ENCODE peak calls at places on chromosomes 16 and 17, in six cellular contexts. One of them, this sample, is unnamed.

GRCh38 chr17:18850679-18851078 is 7.3 kb upstream of the PRPSAP2 start:
- DNase-seq in NCI-H1105 treated with DMSO at 0.1 percent for 48 hours: no peak
- DNase-seq in central memory CD8-positive, alpha-beta T cell: no peak
- DNase-seq in osteocyte: no peak
- DNase-seq in stimulated activated CD8-positive, alpha-beta memory T cell treated with anti-CD3 and anti-CD28 coated beads, Interleukin-2, amount 100 ng/mL, for 1 hour: no peak
- DNase-seq in IMR-90: no peak
- DNase-seq in this sample: no peak

GRCh38 chr17:79454826-79455225 is 156.0 kb downstream of the RBFOX3 start:
- DNase-seq in osteocyte: no peak
- DNase-seq in central memory CD8-positive, alpha-beta T cell: no peak
- DNase-seq in NCI-H1105 treated with DMSO at 0.1 percent for 48 hours: no peak
- DNase-seq in stimulated activated CD8-positive, alpha-beta memory T cell treated with anti-CD3 and anti-CD28 coated beads, Interleukin-2, amount 100 ng/mL, for 1 hour: no peak
- DNase-seq in IMR-90: no peak
- DNase-seq in this sample: no peak

GRCh38 chr17:81665205-81666091 is 957 bp downstream of the OXLD1 start:
- DNase-seq in osteocyte: no peak
- DNase-seq in IMR-90: peak; percentile 6
- DNase-seq in stimulated activated CD8-positive, alpha-beta memory T cell treated with anti-CD3 and anti-CD28 coated beads, Interleukin-2, amount 100 ng/mL, for 1 hour: no peak
- DNase-seq in central memory CD8-positive, alpha-beta T cell: no peak
- DNase-seq in NCI-H1105 treated with DMSO at 0.1 percent for 48 hours: no peak
- DNase-seq in this sample: peak; percentile 28

GRCh38 chr17:76353599-76354316 is at the start of gene PRPSAP1:
- DNase-seq in central memory CD8-positive, alpha-beta T cell: peak; percentile 67
- DNase-seq in osteocyte: peak; percentile 94
- DNase-seq in NCI-H1105 treated with DMSO at 0.1 percent for 48 hours: peak; percentile 91
- DNase-seq in stimulated activated CD8-positive, alpha-beta memory T cell treated with anti-CD3 and anti-CD28 coated beads, Interleukin-2, amount 100 ng/mL, for 1 hour: peak; percentile 54
- DNase-seq in IMR-90: peak; percentile 87
- DNase-seq in this sample: peak; percentile 82

GRCh38 chr17:80789356-80789902 is 202.2 kb upstream of the CHMP6 start:
- DNase-seq in central memory CD8-positive, alpha-beta T cell: no peak
- DNase-seq in stimulated activated CD8-positive, alpha-beta memory T cell treated with anti-CD3 and anti-CD28 coated beads, Interleukin-2, amount 100 ng/mL, for 1 hour: no peak
- DNase-seq in osteocyte: no peak
- DNase-seq in IMR-90: peak; percentile 97
- DNase-seq in NCI-H1105 treated with DMSO at 0.1 percent for 48 hours: no peak
- DNase-seq in this sample: no peak

GRCh38 chr17:70158581-70158980 is 10.8 kb upstream of the KCNJ2 start:
- DNase-seq in NCI-H1105 treated with DMSO at 0.1 percent for 48 hours: no peak
- DNase-seq in IMR-90: no peak
- DNase-seq in central memory CD8-positive, alpha-beta T cell: no peak
- DNase-seq in stimulated activated CD8-positive, alpha-beta memory T cell treated with anti-CD3 and anti-CD28 coated beads, Interleukin-2, amount 100 ng/mL, for 1 hour: no peak
- DNase-seq in osteocyte: no peak
- DNase-seq in this sample: no peak

GRCh38 chr17:57853695-57854094 is 3.9 kb upstream of the MRPS23 start:
- DNase-seq in IMR-90: no peak
- DNase-seq in osteocyte: no peak
- DNase-seq in stimulated activated CD8-positive, alpha-beta memory T cell treated with anti-CD3 and anti-CD28 coated beads, Interleukin-2, amount 100 ng/mL, for 1 hour: no peak
- DNase-seq in central memory CD8-positive, alpha-beta T cell: no peak
- DNase-seq in NCI-H1105 treated with DMSO at 0.1 percent for 48 hours: no peak
- DNase-seq in this sample: no peak

GRCh38 chr16:1561836-1562235 is 28.4 kb downstream of the TMEM204 start:
- DNase-seq in IMR-90: no peak
- DNase-seq in stimulated activated CD8-positive, alpha-beta memory T cell treated with anti-CD3 and anti-CD28 coated beads, Interleukin-2, amount 100 ng/mL, for 1 hour: no peak
- DNase-seq in NCI-H1105 treated with DMSO at 0.1 percent for 48 hours: no peak
- DNase-seq in osteocyte: no peak
- DNase-seq in central memory CD8-positive, alpha-beta T cell: no peak
- DNase-seq in this sample: no peak

GRCh38 chr16:3174618-3175148 is 13.3 kb upstream of the OR1F1 start:
- DNase-seq in central memory CD8-positive, alpha-beta T cell: no peak
- DNase-seq in NCI-H1105 treated with DMSO at 0.1 percent for 48 hours: no peak
- DNase-seq in stimulated activated CD8-positive, alpha-beta memory T cell treated with anti-CD3 and anti-CD28 coated beads, Interleukin-2, amount 100 ng/mL, for 1 hour: no peak
- DNase-seq in IMR-90: no peak
- DNase-seq in osteocyte: no peak
- DNase-seq in this sample: no peak

GRCh38 chr16:65024649-65025243 is 97.1 kb downstream of the CDH11 start:
- DNase-seq in NCI-H1105 treated with DMSO at 0.1 percent for 48 hours: no peak
- DNase-seq in central memory CD8-positive, alpha-beta T cell: no peak
- DNase-seq in osteocyte: no peak
- DNase-seq in IMR-90: peak; percentile 79
- DNase-seq in stimulated activated CD8-positive, alpha-beta memory T cell treated with anti-CD3 and anti-CD28 coated beads, Interleukin-2, amount 100 ng/mL, for 1 hour: no peak
- DNase-seq in this sample: no peak

GRCh38 chr16:12062343-12063003 is 85.9 kb downstream of the SNX29 start:
- DNase-seq in stimulated activated CD8-positive, alpha-beta memory T cell treated with anti-CD3 and anti-CD28 coated beads, Interleukin-2, amount 100 ng/mL, for 1 hour: no peak
- DNase-seq in osteocyte: no peak
- DNase-seq in NCI-H1105 treated with DMSO at 0.1 percent for 48 hours: no peak
- DNase-seq in IMR-90: peak; percentile 72
- DNase-seq in central memory CD8-positive, alpha-beta T cell: no peak
- DNase-seq in this sample: no peak

GRCh38 chr17:43905985-43906852 is 1.1 kb downstream of the MPP2 start:
- DNase-seq in IMR-90: peak; percentile 45
- DNase-seq in central memory CD8-positive, alpha-beta T cell: peak; percentile 29
- DNase-seq in osteocyte: no peak
- DNase-seq in stimulated activated CD8-positive, alpha-beta memory T cell treated with anti-CD3 and anti-CD28 coated beads, Interleukin-2, amount 100 ng/mL, for 1 hour: no peak
- DNase-seq in NCI-H1105 treated with DMSO at 0.1 percent for 48 hours: peak; percentile 47
- DNase-seq in this sample: peak; percentile 24

GRCh38 chr17:6187836-6188235 is 117.7 kb downstream of the WSCD1 start:
- DNase-seq in stimulated activated CD8-positive, alpha-beta memory T cell treated with anti-CD3 and anti-CD28 coated beads, Interleukin-2, amount 100 ng/mL, for 1 hour: no peak
- DNase-seq in central memory CD8-positive, alpha-beta T cell: no peak
- DNase-seq in osteocyte: no peak
- DNase-seq in NCI-H1105 treated with DMSO at 0.1 percent for 48 hours: no peak
- DNase-seq in IMR-90: no peak
- DNase-seq in this sample: no peak

GRCh38 chr17:27533068-27533397 is 76.8 kb downstream of the KSR1 start:
- DNase-seq in NCI-H1105 treated with DMSO at 0.1 percent for 48 hours: no peak
- DNase-seq in osteocyte: no peak
- DNase-seq in central memory CD8-positive, alpha-beta T cell: no peak
- DNase-seq in stimulated activated CD8-positive, alpha-beta memory T cell treated with anti-CD3 and anti-CD28 coated beads, Interleukin-2, amount 100 ng/mL, for 1 hour: no peak
- DNase-seq in IMR-90: no peak
- DNase-seq in this sample: no peak

GRCh38 chr16:61382435-61382834 is 653.8 kb downstream of the CDH8 start:
- DNase-seq in IMR-90: no peak
- DNase-seq in stimulated activated CD8-positive, alpha-beta memory T cell treated with anti-CD3 and anti-CD28 coated beads, Interleukin-2, amount 100 ng/mL, for 1 hour: no peak
- DNase-seq in central memory CD8-positive, alpha-beta T cell: no peak
- DNase-seq in osteocyte: no peak
- DNase-seq in NCI-H1105 treated with DMSO at 0.1 percent for 48 hours: no peak
- DNase-seq in this sample: no peak

GRCh38 chr16:3868967-3869366 is 11.5 kb downstream of the CREBBP start:
- DNase-seq in stimulated activated CD8-positive, alpha-beta memory T cell treated with anti-CD3 and anti-CD28 coated beads, Interleukin-2, amount 100 ng/mL, for 1 hour: no peak
- DNase-seq in osteocyte: peak; percentile 53
- DNase-seq in central memory CD8-positive, alpha-beta T cell: no peak
- DNase-seq in NCI-H1105 treated with DMSO at 0.1 percent for 48 hours: no peak
- DNase-seq in IMR-90: no peak
- DNase-seq in this sample: no peak

GRCh38 chr17:79721993-79722671 is 8.6 kb upstream of the ENPP7 start:
- DNase-seq in central memory CD8-positive, alpha-beta T cell: no peak
- DNase-seq in stimulated activated CD8-positive, alpha-beta memory T cell treated with anti-CD3 and anti-CD28 coated beads, Interleukin-2, amount 100 ng/mL, for 1 hour: no peak
- DNase-seq in osteocyte: no peak
- DNase-seq in NCI-H1105 treated with DMSO at 0.1 percent for 48 hours: peak; percentile 1
- DNase-seq in IMR-90: no peak
- DNase-seq in this sample: no peak

GRCh38 chr16:19776147-19776546 is 58.1 kb downstream of the IQCK start:
- DNase-seq in central memory CD8-positive, alpha-beta T cell: no peak
- DNase-seq in IMR-90: no peak
- DNase-seq in NCI-H1105 treated with DMSO at 0.1 percent for 48 hours: no peak
- DNase-seq in osteocyte: no peak
- DNase-seq in stimulated activated CD8-positive, alpha-beta memory T cell treated with anti-CD3 and anti-CD28 coated beads, Interleukin-2, amount 100 ng/mL, for 1 hour: no peak
- DNase-seq in this sample: no peak

GRCh38 chr17:48483471-48484131 is 47.2 kb downstream of the HOXB1 start:
- DNase-seq in NCI-H1105 treated with DMSO at 0.1 percent for 48 hours: no peak
- DNase-seq in central memory CD8-positive, alpha-beta T cell: no peak
- DNase-seq in IMR-90: peak; percentile 100
- DNase-seq in osteocyte: no peak
- DNase-seq in stimulated activated CD8-positive, alpha-beta memory T cell treated with anti-CD3 and anti-CD28 coated beads, Interleukin-2, amount 100 ng/mL, for 1 hour: no peak
- DNase-seq in this sample: no peak

GRCh38 chr17:70230883-70231282 is 61.6 kb downstream of the KCNJ2 start:
- DNase-seq in stimulated activated CD8-positive, alpha-beta memory T cell treated with anti-CD3 and anti-CD28 coated beads, Interleukin-2, amount 100 ng/mL, for 1 hour: no peak
- DNase-seq in NCI-H1105 treated with DMSO at 0.1 percent for 48 hours: no peak
- DNase-seq in osteocyte: no peak
- DNase-seq in central memory CD8-positive, alpha-beta T cell: no peak
- DNase-seq in IMR-90: no peak
- DNase-seq in this sample: no peak

This sample was measured in CD4-positive, alpha-beta memory T cell.